ENCODE peak calls at places on chromosomes 2 and 18, in seven cellular contexts. J, A, M, B, F, L and G are unnamed samples. For H3K27me3, the result is how much of the 10 kb centered on the place peaks cover.

GRCh38 chr2:213989207-213989606 is 421.6 kb upstream of the VWC2L start:
- DNase-seq in J (no peak), A (no peak), M (no peak), B (no peak), F (no peak), L (no peak), G (no peak)

GRCh38 chr2:240480834-240481623 is 45.6 kb downstream of the GPC1 start:
- DNase-seq in J (no peak), A (no peak), M (peak), B (no peak), F (peak), L (no peak), G (no peak)

GRCh38 chr18:44238449-44238848 is 442.2 kb upstream of the SETBP1 start:
- DNase-seq in J (no peak), A (no peak), M (no peak), B (no peak), F (no peak), L (no peak), G (no peak)

GRCh38 chr2:226795281-226796011 is 4.2 kb downstream of the IRS1 start:
- DNase-seq in J (no peak), A (peak), M (no peak), B (peak), F (no peak), L (no peak), G (no peak)

GRCh38 chr2:209094221-209094620 is 329.6 kb upstream of the MAP2 start:
- DNase-seq in J (no peak), A (no peak), M (no peak), B (no peak), F (no peak), L (no peak), G (no peak)

GRCh38 chr2:177622516-177622915 is 229.9 kb downstream of the AGPS start:
- DNase-seq in J (no peak), A (no peak), M (peak), B (no peak), F (no peak), L (peak), G (no peak)

GRCh38 chr18:3441290-3441689 is 8.7 kb upstream of the TGIF1 start:
- DNase-seq in J (no peak), A (no peak), M (peak), B (no peak), F (peak), L (peak), G (no peak)

GRCh38 chr18:2971741-2972552 is 41.0 kb downstream of the LPIN2 start:
- DNase-seq in J (peak), A (peak), M (no peak), B (peak), F (no peak), L (no peak), G (no peak)

GRCh38 chr2:54597153-54597827 is 126.2 kb upstream of the EML6 start:
- DNase-seq in J (no peak), A (peak), M (no peak), B (peak), F (peak), L (no peak), G (no peak)

GRCh38 chr2:73069855-73070650 is 1.5 kb downstream of the SFXN5 start:
- DNase-seq in J (no peak), A (no peak), M (peak), B (no peak), F (no peak), L (peak), G (no peak)

GRCh38 chr18:54260376-54261072 is 8.8 kb upstream of the POLI start:
- DNase-seq in J (no peak), A (no peak), M (no peak), B (no peak), F (no peak), L (peak), G (no peak)

GRCh38 chr2:31675485-31675901 is 94.8 kb upstream of the SRD5A2 start:
- DNase-seq in J (no peak), A (no peak), M (no peak), B (peak), F (no peak), L (peak), G (no peak)

GRCh38 chr2:215657844-215658243 is 222.0 kb upstream of the FN1 start:
- DNase-seq in J (no peak), A (no peak), M (peak), B (no peak), F (no peak), L (no peak), G (peak)

GRCh38 chr2:11745613-11746375 is 638 bp upstream of the LPIN1 start:
- DNase-seq in J (no peak), A (no peak), M (no peak), B (no peak), F (no peak), L (no peak), G (no peak)

GRCh38 chr2:137718786-137719185 is 245.5 kb upstream of the HNMT start:
- DNase-seq in J (no peak), A (no peak), M (no peak), B (no peak), F (no peak), L (no peak), G (no peak)

DNA sequence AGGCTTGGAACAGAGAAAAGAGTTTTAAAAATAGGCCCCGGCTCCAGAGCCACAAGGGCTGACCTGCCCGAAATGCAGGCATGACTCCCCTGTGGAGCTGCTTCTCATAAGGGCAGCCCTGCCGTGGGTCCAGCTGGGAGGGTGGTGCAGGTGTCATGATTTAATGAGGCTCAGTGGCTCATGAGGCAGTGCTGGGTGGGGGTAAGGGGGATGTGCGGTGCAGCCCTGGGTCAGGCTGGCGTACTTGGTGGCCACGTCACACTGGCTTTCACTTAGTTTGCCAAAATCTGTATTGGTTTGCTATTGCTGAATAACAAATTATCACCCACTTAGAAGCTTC is 33.6 kb downstream of the HJURP start:
- DNase-seq in J (no peak), A (no peak), M (no peak), B (no peak), F (no peak), L (no peak), G (no peak)
- H3K4me3 ChIP-seq in J (no peak), A (no peak), M (no peak), B (no peak), F (no peak), L (no peak), G (no peak)

DNA sequence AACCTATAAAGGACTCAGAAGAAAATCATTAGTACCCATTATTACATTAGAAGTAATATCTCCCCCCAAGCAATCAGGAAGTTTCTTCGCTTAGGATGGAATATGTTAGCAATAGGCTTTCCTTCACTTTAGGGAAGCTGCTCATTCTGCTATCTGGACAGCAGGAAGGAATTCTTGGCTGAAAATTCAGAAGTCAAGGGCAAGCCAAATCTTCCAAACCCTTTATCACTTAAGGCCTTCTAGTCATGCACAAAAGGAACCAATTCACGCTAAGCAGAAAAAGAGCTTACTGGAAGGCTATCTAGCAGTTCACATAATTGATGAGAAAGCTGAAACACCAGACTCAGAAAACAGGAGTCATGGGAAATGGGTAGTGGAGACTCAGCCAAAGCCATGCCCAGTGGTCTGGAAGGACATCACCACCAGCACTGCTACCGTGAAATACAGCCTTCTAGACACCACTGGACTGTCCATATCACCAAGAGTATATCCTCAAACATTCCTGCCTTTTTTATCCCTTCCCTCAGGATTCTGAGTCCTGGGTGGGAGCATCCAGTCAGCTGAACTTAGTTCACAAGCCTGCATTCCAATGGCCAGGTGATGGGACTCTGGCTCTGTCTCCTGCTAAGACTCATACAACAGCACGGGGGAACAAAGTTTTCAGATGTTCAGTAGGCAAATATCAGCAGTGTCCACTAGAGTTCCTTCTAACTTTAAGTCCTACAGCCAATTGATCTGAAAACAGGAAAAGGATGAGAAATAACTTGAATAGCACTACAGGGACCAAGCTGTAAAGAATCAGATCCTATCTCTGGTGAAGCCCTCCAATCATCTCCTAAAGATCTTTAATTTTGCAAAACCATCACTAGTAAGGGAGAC is 14.8 kb upstream of the ADAM17 start:
- DNase-seq in J (no peak), A (no peak), M (no peak), B (no peak), F (no peak), L (peak), G (no peak)
- TF ChIP-seq CTCF in J (no peak), A (no peak), M (no peak), B (no peak), F (no peak), L (peak), G (peak)

GRCh38 chr18:911025-911424 is 6.4 kb downstream of the ADCYAP1 start:
- DNase-seq in J (no peak), A (no peak), M (no peak), B (no peak), F (no peak), L (no peak), G (no peak)
- H3K27me3 ChIP-seq in J (under half), A (half or more), M (half or more), B (under half), F (under half), L (under half), G (under half)

DNA sequence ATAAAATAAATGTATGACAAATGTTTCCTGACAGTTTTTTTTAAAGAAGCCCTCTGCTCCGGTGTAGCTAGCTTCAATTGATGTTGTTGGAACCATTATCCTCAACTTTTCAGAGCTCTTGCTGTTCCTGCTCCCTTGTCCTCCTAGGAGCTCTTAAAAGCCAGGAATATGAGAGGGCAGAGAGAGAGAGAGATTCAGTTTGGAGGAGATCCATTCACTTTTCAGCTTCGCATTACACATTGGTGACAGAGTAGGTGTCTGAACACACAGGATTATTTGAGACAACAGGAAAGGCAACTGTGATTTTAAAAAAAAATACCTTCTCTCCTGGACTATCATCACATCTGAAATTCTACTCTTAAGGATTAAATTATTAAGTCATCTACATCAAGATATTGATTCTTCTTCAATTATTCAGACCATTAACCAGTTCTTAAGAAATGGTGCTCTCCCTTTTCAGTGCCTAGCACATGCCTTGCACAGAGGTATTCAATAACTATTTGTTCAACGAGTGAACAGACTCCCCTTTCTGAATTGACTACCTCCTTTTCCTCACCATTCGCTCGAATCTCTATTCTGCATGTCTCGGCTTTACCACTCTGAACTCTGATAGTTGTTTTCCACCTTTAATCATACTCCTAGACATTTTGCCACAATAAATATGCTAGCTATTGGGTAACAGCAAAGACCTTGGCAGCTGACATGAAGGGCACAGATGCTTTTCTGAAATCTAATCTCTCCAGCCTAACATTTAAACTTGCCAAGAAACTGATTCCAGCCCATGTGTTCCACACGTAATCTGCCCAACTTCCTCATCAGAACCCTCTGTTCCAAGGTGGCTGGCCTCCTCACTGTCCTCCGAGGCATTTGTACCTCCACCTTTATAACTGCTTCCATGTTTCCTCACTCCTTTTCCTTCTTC is 28.6 kb upstream of the SLC35F5 start:
- DNase-seq in J (no peak), A (no peak), M (no peak), B (peak), F (no peak), L (no peak), G (no peak)
- H3K4me3 ChIP-seq in J (no peak), A (no peak), M (no peak), B (no peak), F (no peak), L (no peak), G (no peak)

GRCh38 chr2:108960006-108960405 is 29.0 kb downstream of the EDAR start:
- DNase-seq in J (no peak), A (no peak), M (no peak), B (no peak), F (no peak), L (no peak), G (no peak)
- TF ChIP-seq CTCF in J (peak), A (no peak), M (no peak), B (no peak), F (no peak), L (no peak), G (peak)

GRCh38 chr2:176555781-176556180 is 286.5 kb downstream of the MTX2 start:
- DNase-seq in J (no peak), A (no peak), M (no peak), B (no peak), F (no peak), L (no peak), G (no peak)
- H3K27me3 ChIP-seq in J (under half), A (under half), M (under half), B (under half), F (under half), L (under half), G (under half)

GRCh38 chr2:37582911-37583310 is 88.5 kb downstream of the CDC42EP3 start:
- DNase-seq in J (no peak), A (no peak), M (no peak), B (no peak), F (no peak), L (no peak), G (no peak)
- H3K4me3 ChIP-seq in J (no peak), A (no peak), M (no peak), B (no peak), F (no peak), L (no peak), G (no peak)

DNA sequence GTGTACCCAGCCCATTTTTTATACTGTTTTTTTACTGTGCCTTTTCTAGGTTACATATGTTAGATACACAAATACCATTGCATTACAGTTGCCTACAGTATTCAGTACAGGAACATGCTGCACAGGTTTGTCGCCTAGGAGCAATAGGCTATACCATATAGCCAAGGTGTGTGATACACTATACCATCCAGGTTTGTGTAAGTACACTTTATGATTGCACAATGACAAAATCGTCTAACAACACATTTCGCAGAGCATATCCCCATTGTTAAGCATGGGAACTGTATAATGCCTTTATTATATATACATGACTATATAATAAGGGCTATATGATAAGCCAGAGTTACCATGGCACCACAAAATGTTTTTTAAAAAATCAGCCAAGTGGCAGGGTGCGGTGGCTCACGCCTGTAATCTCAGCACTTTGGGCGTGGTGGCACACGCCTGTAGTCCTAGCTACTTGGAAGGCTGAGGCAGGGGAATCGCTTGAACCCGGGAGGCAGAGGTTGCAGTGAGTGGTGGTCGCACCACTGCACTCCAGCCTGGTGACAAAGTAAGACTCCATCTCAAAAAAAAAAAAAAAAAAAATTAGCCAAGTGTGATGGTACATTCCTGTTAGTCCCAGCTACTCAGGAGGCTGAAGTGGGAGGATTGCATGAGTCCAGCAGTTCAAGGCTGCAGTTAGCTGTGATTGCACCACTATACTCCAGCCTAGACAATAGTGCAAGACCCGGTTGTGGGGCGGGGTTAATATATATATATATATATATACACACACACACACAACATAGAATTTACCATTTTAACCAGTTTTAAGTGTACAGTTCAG is 2.8 kb upstream of the CENPA start:
- DNase-seq in J (no peak), A (no peak), M (no peak), B (no peak), F (peak), L (peak), G (no peak)
- TF ChIP-seq CTCF in J (no peak), A (no peak), M (no peak), B (no peak), F (no peak), L (no peak), G (no peak)

GRCh38 chr2:233179848-233180368 is 71.6 kb upstream of the ATG16L1 start:
- DNase-seq in J (no peak), A (no peak), M (no peak), B (no peak), F (no peak), L (no peak), G (no peak)
- H3K27me3 ChIP-seq in J (under half), A (under half), M (under half), B (under half), F (under half), L (under half), G (under half)

GRCh38 chr18:23105581-23106219 is 29.6 kb upstream of the CABLES1 start:
- DNase-seq in J (no peak), A (no peak), M (no peak), B (no peak), F (peak), L (no peak), G (no peak)
- H3K4me3 ChIP-seq in J (no peak), A (no peak), M (no peak), B (no peak), F (no peak), L (no peak), G (no peak)